ENCODE peak calls at places on chromosomes 13 and 19, in eight cellular contexts. One of them, this sample, is unnamed.

GRCh38 chr19:47351545-47351944 is 2.4 kb downstream of the DHX34 start:
- DNase-seq in HS-5: no peak
- DNase-seq in iris pigment epithelial cell: peak
- DNase-seq in activated CD4-positive, alpha-beta memory T cell treated with anti-CD3 and anti-CD28 coated beads for 36 hours: no peak
- DNase-seq in stimulated activated CD8-positive, alpha-beta memory T cell treated with anti-CD3 and anti-CD28 coated beads, Interleukin-4, amount 100 ng/mL, for 24 hours: no peak
- DNase-seq in left ventricle myocardium inferior: no peak
- DNase-seq in breast epithelium: no peak
- DNase-seq in bronchial epithelial cell: peak
- DNase-seq in this sample: no peak

GRCh38 chr19:41657157-41657556 is 30.3 kb upstream of the CEACAM4 start:
- DNase-seq in HS-5: no peak
- DNase-seq in stimulated activated CD8-positive, alpha-beta memory T cell treated with anti-CD3 and anti-CD28 coated beads, Interleukin-4, amount 100 ng/mL, for 24 hours: no peak
- DNase-seq in bronchial epithelial cell: no peak
- DNase-seq in iris pigment epithelial cell: no peak
- DNase-seq in breast epithelium: no peak
- DNase-seq in activated CD4-positive, alpha-beta memory T cell treated with anti-CD3 and anti-CD28 coated beads for 36 hours: no peak
- DNase-seq in left ventricle myocardium inferior: no peak
- DNase-seq in this sample: no peak

GRCh38 chr13:101869553-101869952 is 417.1 kb downstream of the ITGBL1 start:
- DNase-seq in stimulated activated CD8-positive, alpha-beta memory T cell treated with anti-CD3 and anti-CD28 coated beads, Interleukin-4, amount 100 ng/mL, for 24 hours: no peak
- DNase-seq in breast epithelium: no peak
- DNase-seq in left ventricle myocardium inferior: no peak
- DNase-seq in activated CD4-positive, alpha-beta memory T cell treated with anti-CD3 and anti-CD28 coated beads for 36 hours: no peak
- DNase-seq in HS-5: no peak
- DNase-seq in bronchial epithelial cell: no peak
- DNase-seq in iris pigment epithelial cell: peak
- DNase-seq in this sample: no peak

GRCh38 chr13:59435024-59435423 is 728.7 kb downstream of the DIAPH3 start:
- DNase-seq in breast epithelium: no peak
- DNase-seq in bronchial epithelial cell: no peak
- DNase-seq in left ventricle myocardium inferior: no peak
- DNase-seq in HS-5: no peak
- DNase-seq in activated CD4-positive, alpha-beta memory T cell treated with anti-CD3 and anti-CD28 coated beads for 36 hours: no peak
- DNase-seq in iris pigment epithelial cell: no peak
- DNase-seq in stimulated activated CD8-positive, alpha-beta memory T cell treated with anti-CD3 and anti-CD28 coated beads, Interleukin-4, amount 100 ng/mL, for 24 hours: no peak
- DNase-seq in this sample: no peak

GRCh38 chr19:5665781-5666513 is 14.4 kb downstream of the MICOS13 start:
- DNase-seq in left ventricle myocardium inferior: no peak
- DNase-seq in iris pigment epithelial cell: peak
- DNase-seq in breast epithelium: no peak
- DNase-seq in bronchial epithelial cell: peak
- DNase-seq in HS-5: no peak
- DNase-seq in activated CD4-positive, alpha-beta memory T cell treated with anti-CD3 and anti-CD28 coated beads for 36 hours: no peak
- DNase-seq in stimulated activated CD8-positive, alpha-beta memory T cell treated with anti-CD3 and anti-CD28 coated beads, Interleukin-4, amount 100 ng/mL, for 24 hours: no peak
- DNase-seq in this sample: no peak

GRCh38 chr19:52963229-52963760 is 614 bp upstream of the ZNF816 start:
- DNase-seq in iris pigment epithelial cell: no peak
- DNase-seq in activated CD4-positive, alpha-beta memory T cell treated with anti-CD3 and anti-CD28 coated beads for 36 hours: peak
- DNase-seq in left ventricle myocardium inferior: peak
- DNase-seq in breast epithelium: no peak
- DNase-seq in bronchial epithelial cell: no peak
- DNase-seq in HS-5: no peak
- DNase-seq in stimulated activated CD8-positive, alpha-beta memory T cell treated with anti-CD3 and anti-CD28 coated beads, Interleukin-4, amount 100 ng/mL, for 24 hours: no peak
- DNase-seq in this sample: peak

GRCh38 chr19:9857920-9858746 is 23.0 kb downstream of the PIN1 start:
- DNase-seq in HS-5: no peak
- DNase-seq in bronchial epithelial cell: peak
- DNase-seq in activated CD4-positive, alpha-beta memory T cell treated with anti-CD3 and anti-CD28 coated beads for 36 hours: peak
- DNase-seq in left ventricle myocardium inferior: no peak
- DNase-seq in iris pigment epithelial cell: no peak
- DNase-seq in breast epithelium: no peak
- DNase-seq in stimulated activated CD8-positive, alpha-beta memory T cell treated with anti-CD3 and anti-CD28 coated beads, Interleukin-4, amount 100 ng/mL, for 24 hours: no peak
- DNase-seq in this sample: no peak

GRCh38 chr19:7902796-7903243 is 857 bp upstream of the MAP2K7 start:
- DNase-seq in HS-5: no peak
- DNase-seq in bronchial epithelial cell: peak
- DNase-seq in left ventricle myocardium inferior: no peak
- DNase-seq in activated CD4-positive, alpha-beta memory T cell treated with anti-CD3 and anti-CD28 coated beads for 36 hours: peak
- DNase-seq in stimulated activated CD8-positive, alpha-beta memory T cell treated with anti-CD3 and anti-CD28 coated beads, Interleukin-4, amount 100 ng/mL, for 24 hours: no peak
- DNase-seq in iris pigment epithelial cell: no peak
- DNase-seq in breast epithelium: no peak
- DNase-seq in this sample: no peak

GRCh38 chr19:10882108-10882457 is 10.7 kb downstream of the CARM1 start:
- DNase-seq in breast epithelium: no peak
- DNase-seq in bronchial epithelial cell: no peak
- DNase-seq in activated CD4-positive, alpha-beta memory T cell treated with anti-CD3 and anti-CD28 coated beads for 36 hours: no peak
- DNase-seq in iris pigment epithelial cell: no peak
- DNase-seq in left ventricle myocardium inferior: peak
- DNase-seq in HS-5: no peak
- DNase-seq in stimulated activated CD8-positive, alpha-beta memory T cell treated with anti-CD3 and anti-CD28 coated beads, Interleukin-4, amount 100 ng/mL, for 24 hours: no peak
- DNase-seq in this sample: peak

GRCh38 chr13:32205426-32206096 is 109.6 kb downstream of the ZAR1L start:
- DNase-seq in stimulated activated CD8-positive, alpha-beta memory T cell treated with anti-CD3 and anti-CD28 coated beads, Interleukin-4, amount 100 ng/mL, for 24 hours: no peak
- DNase-seq in breast epithelium: no peak
- DNase-seq in HS-5: no peak
- DNase-seq in bronchial epithelial cell: no peak
- DNase-seq in activated CD4-positive, alpha-beta memory T cell treated with anti-CD3 and anti-CD28 coated beads for 36 hours: no peak
- DNase-seq in iris pigment epithelial cell: peak
- DNase-seq in left ventricle myocardium inferior: no peak
- DNase-seq in this sample: no peak

GRCh38 chr19:48935864-48936263 is 2.4 kb downstream of the DHDH start:
- DNase-seq in stimulated activated CD8-positive, alpha-beta memory T cell treated with anti-CD3 and anti-CD28 coated beads, Interleukin-4, amount 100 ng/mL, for 24 hours: no peak
- DNase-seq in bronchial epithelial cell: no peak
- DNase-seq in left ventricle myocardium inferior: no peak
- DNase-seq in iris pigment epithelial cell: no peak
- DNase-seq in breast epithelium: no peak
- DNase-seq in activated CD4-positive, alpha-beta memory T cell treated with anti-CD3 and anti-CD28 coated beads for 36 hours: no peak
- DNase-seq in HS-5: no peak
- DNase-seq in this sample: no peak

GRCh38 chr19:8592231-8593009 is 15.2 kb upstream of the MYO1F start:
- DNase-seq in breast epithelium: peak
- DNase-seq in stimulated activated CD8-positive, alpha-beta memory T cell treated with anti-CD3 and anti-CD28 coated beads, Interleukin-4, amount 100 ng/mL, for 24 hours: peak
- DNase-seq in iris pigment epithelial cell: peak
- DNase-seq in bronchial epithelial cell: no peak
- DNase-seq in activated CD4-positive, alpha-beta memory T cell treated with anti-CD3 and anti-CD28 coated beads for 36 hours: peak
- DNase-seq in left ventricle myocardium inferior: peak
- DNase-seq in HS-5: no peak
- DNase-seq in this sample: peak

GRCh38 chr13:108915095-108915633 is 285.8 kb downstream of the MYO16 start:
- DNase-seq in breast epithelium: no peak
- DNase-seq in HS-5: no peak
- DNase-seq in left ventricle myocardium inferior: no peak
- DNase-seq in stimulated activated CD8-positive, alpha-beta memory T cell treated with anti-CD3 and anti-CD28 coated beads, Interleukin-4, amount 100 ng/mL, for 24 hours: no peak
- DNase-seq in bronchial epithelial cell: peak
- DNase-seq in iris pigment epithelial cell: peak
- DNase-seq in activated CD4-positive, alpha-beta memory T cell treated with anti-CD3 and anti-CD28 coated beads for 36 hours: no peak
- DNase-seq in this sample: no peak

GRCh38 chr19:1829958-1830357 is 17.9 kb upstream of the ATP8B3 start:
- DNase-seq in iris pigment epithelial cell: no peak
- DNase-seq in stimulated activated CD8-positive, alpha-beta memory T cell treated with anti-CD3 and anti-CD28 coated beads, Interleukin-4, amount 100 ng/mL, for 24 hours: no peak
- DNase-seq in HS-5: no peak
- DNase-seq in bronchial epithelial cell: no peak
- DNase-seq in breast epithelium: no peak
- DNase-seq in activated CD4-positive, alpha-beta memory T cell treated with anti-CD3 and anti-CD28 coated beads for 36 hours: no peak
- DNase-seq in left ventricle myocardium inferior: no peak
- DNase-seq in this sample: no peak

GRCh38 chr13:78978381-78978998 is 319.5 kb upstream of the OBI1 start:
- DNase-seq in stimulated activated CD8-positive, alpha-beta memory T cell treated with anti-CD3 and anti-CD28 coated beads, Interleukin-4, amount 100 ng/mL, for 24 hours: no peak
- DNase-seq in activated CD4-positive, alpha-beta memory T cell treated with anti-CD3 and anti-CD28 coated beads for 36 hours: no peak
- DNase-seq in left ventricle myocardium inferior: no peak
- DNase-seq in iris pigment epithelial cell: peak
- DNase-seq in HS-5: peak
- DNase-seq in breast epithelium: no peak
- DNase-seq in bronchial epithelial cell: peak
- DNase-seq in this sample: no peak

GRCh38 chr19:4636151-4636717 is 3.1 kb upstream of the TNFAIP8L1 start:
- DNase-seq in stimulated activated CD8-positive, alpha-beta memory T cell treated with anti-CD3 and anti-CD28 coated beads, Interleukin-4, amount 100 ng/mL, for 24 hours: peak
- DNase-seq in activated CD4-positive, alpha-beta memory T cell treated with anti-CD3 and anti-CD28 coated beads for 36 hours: peak
- DNase-seq in HS-5: no peak
- DNase-seq in iris pigment epithelial cell: peak
- DNase-seq in breast epithelium: peak
- DNase-seq in bronchial epithelial cell: no peak
- DNase-seq in left ventricle myocardium inferior: peak
- DNase-seq in this sample: peak

GRCh38 chr19:801861-802496 is 4.7 kb downstream of the PTBP1 start:
- DNase-seq in activated CD4-positive, alpha-beta memory T cell treated with anti-CD3 and anti-CD28 coated beads for 36 hours: no peak
- DNase-seq in breast epithelium: peak
- DNase-seq in left ventricle myocardium inferior: no peak
- DNase-seq in stimulated activated CD8-positive, alpha-beta memory T cell treated with anti-CD3 and anti-CD28 coated beads, Interleukin-4, amount 100 ng/mL, for 24 hours: no peak
- DNase-seq in HS-5: no peak
- DNase-seq in iris pigment epithelial cell: peak
- DNase-seq in bronchial epithelial cell: no peak
- DNase-seq in this sample: peak

GRCh38 chr13:26965976-26966375 is 205.4 kb upstream of the GPR12 start:
- DNase-seq in bronchial epithelial cell: no peak
- DNase-seq in iris pigment epithelial cell: peak
- DNase-seq in stimulated activated CD8-positive, alpha-beta memory T cell treated with anti-CD3 and anti-CD28 coated beads, Interleukin-4, amount 100 ng/mL, for 24 hours: no peak
- DNase-seq in HS-5: no peak
- DNase-seq in left ventricle myocardium inferior: peak
- DNase-seq in activated CD4-positive, alpha-beta memory T cell treated with anti-CD3 and anti-CD28 coated beads for 36 hours: no peak
- DNase-seq in breast epithelium: no peak
- DNase-seq in this sample: peak

GRCh38 chr19:32450217-32450616 is 44.6 kb downstream of the DPY19L3 start:
- DNase-seq in left ventricle myocardium inferior: no peak
- DNase-seq in bronchial epithelial cell: no peak
- DNase-seq in breast epithelium: no peak
- DNase-seq in HS-5: no peak
- DNase-seq in iris pigment epithelial cell: peak
- DNase-seq in activated CD4-positive, alpha-beta memory T cell treated with anti-CD3 and anti-CD28 coated beads for 36 hours: no peak
- DNase-seq in stimulated activated CD8-positive, alpha-beta memory T cell treated with anti-CD3 and anti-CD28 coated beads, Interleukin-4, amount 100 ng/mL, for 24 hours: no peak
- DNase-seq in this sample: no peak

GRCh38 chr19:42596391-42597071 is 1.8 kb upstream of the CEACAM8 start:
- DNase-seq in left ventricle myocardium inferior: no peak
- DNase-seq in activated CD4-positive, alpha-beta memory T cell treated with anti-CD3 and anti-CD28 coated beads for 36 hours: peak
- DNase-seq in iris pigment epithelial cell: peak
- DNase-seq in HS-5: no peak
- DNase-seq in breast epithelium: no peak
- DNase-seq in stimulated activated CD8-positive, alpha-beta memory T cell treated with anti-CD3 and anti-CD28 coated beads, Interleukin-4, amount 100 ng/mL, for 24 hours: no peak
- DNase-seq in bronchial epithelial cell: peak
- DNase-seq in this sample: peak

GRCh38 chr19:58346961-58347929 is 6.0 kb downstream of the A1BG start:
- DNase-seq in breast epithelium: peak
- DNase-seq in activated CD4-positive, alpha-beta memory T cell treated with anti-CD3 and anti-CD28 coated beads for 36 hours: peak
- DNase-seq in bronchial epithelial cell: no peak
- DNase-seq in iris pigment epithelial cell: peak
- DNase-seq in left ventricle myocardium inferior: peak
- DNase-seq in stimulated activated CD8-positive, alpha-beta memory T cell treated with anti-CD3 and anti-CD28 coated beads, Interleukin-4, amount 100 ng/mL, for 24 hours: peak
- DNase-seq in HS-5: no peak
- DNase-seq in this sample: peak

GRCh38 chr19:32708457-32708856 is 11.1 kb upstream of the TDRD12 start:
- DNase-seq in iris pigment epithelial cell: no peak
- DNase-seq in bronchial epithelial cell: no peak
- DNase-seq in HS-5: no peak
- DNase-seq in activated CD4-positive, alpha-beta memory T cell treated with anti-CD3 and anti-CD28 coated beads for 36 hours: peak
- DNase-seq in breast epithelium: no peak
- DNase-seq in left ventricle myocardium inferior: no peak
- DNase-seq in stimulated activated CD8-positive, alpha-beta memory T cell treated with anti-CD3 and anti-CD28 coated beads, Interleukin-4, amount 100 ng/mL, for 24 hours: no peak
- DNase-seq in this sample: no peak

GRCh38 chr19:3336680-3337523 is 29.5 kb upstream of the NFIC start:
- DNase-seq in breast epithelium: peak
- DNase-seq in activated CD4-positive, alpha-beta memory T cell treated with anti-CD3 and anti-CD28 coated beads for 36 hours: no peak
- DNase-seq in left ventricle myocardium inferior: peak
- DNase-seq in HS-5: no peak
- DNase-seq in bronchial epithelial cell: peak
- DNase-seq in stimulated activated CD8-positive, alpha-beta memory T cell treated with anti-CD3 and anti-CD28 coated beads, Interleukin-4, amount 100 ng/mL, for 24 hours: no peak
- DNase-seq in iris pigment epithelial cell: peak
- DNase-seq in this sample: peak

GRCh38 chr13:64127856-64128255 is 2712.2 kb upstream of the PCDH20 start:
- DNase-seq in iris pigment epithelial cell: no peak
- DNase-seq in HS-5: no peak
- DNase-seq in activated CD4-positive, alpha-beta memory T cell treated with anti-CD3 and anti-CD28 coated beads for 36 hours: no peak
- DNase-seq in breast epithelium: no peak
- DNase-seq in bronchial epithelial cell: no peak
- DNase-seq in left ventricle myocardium inferior: no peak
- DNase-seq in stimulated activated CD8-positive, alpha-beta memory T cell treated with anti-CD3 and anti-CD28 coated beads, Interleukin-4, amount 100 ng/mL, for 24 hours: no peak
- DNase-seq in this sample: no peak

GRCh38 chr19:51808333-51808986 is 13.5 kb downstream of the FPR3 start:
- DNase-seq in HS-5: peak
- DNase-seq in breast epithelium: no peak
- DNase-seq in left ventricle myocardium inferior: no peak
- DNase-seq in bronchial epithelial cell: peak
- DNase-seq in activated CD4-positive, alpha-beta memory T cell treated with anti-CD3 and anti-CD28 coated beads for 36 hours: no peak
- DNase-seq in stimulated activated CD8-positive, alpha-beta memory T cell treated with anti-CD3 and anti-CD28 coated beads, Interleukin-4, amount 100 ng/mL, for 24 hours: no peak
- DNase-seq in iris pigment epithelial cell: peak
- DNase-seq in this sample: no peak

GRCh38 chr13:23956106-23956505 is 58.8 kb upstream of the C1QTNF9B start:
- DNase-seq in activated CD4-positive, alpha-beta memory T cell treated with anti-CD3 and anti-CD28 coated beads for 36 hours: peak
- DNase-seq in bronchial epithelial cell: peak
- DNase-seq in iris pigment epithelial cell: peak
- DNase-seq in stimulated activated CD8-positive, alpha-beta memory T cell treated with anti-CD3 and anti-CD28 coated beads, Interleukin-4, amount 100 ng/mL, for 24 hours: no peak
- DNase-seq in breast epithelium: no peak
- DNase-seq in HS-5: no peak
- DNase-seq in left ventricle myocardium inferior: no peak
- DNase-seq in this sample: no peak

GRCh38 chr13:30738526-30738925 is 3.2 kb downstream of the ALOX5AP start:
- DNase-seq in activated CD4-positive, alpha-beta memory T cell treated with anti-CD3 and anti-CD28 coated beads for 36 hours: no peak
- DNase-seq in breast epithelium: no peak
- DNase-seq in iris pigment epithelial cell: no peak
- DNase-seq in stimulated activated CD8-positive, alpha-beta memory T cell treated with anti-CD3 and anti-CD28 coated beads, Interleukin-4, amount 100 ng/mL, for 24 hours: no peak
- DNase-seq in bronchial epithelial cell: no peak
- DNase-seq in HS-5: no peak
- DNase-seq in left ventricle myocardium inferior: no peak
- DNase-seq in this sample: no peak

GRCh38 chr19:2049741-2050348 is 1.2 kb downstream of the MKNK2 start:
- DNase-seq in iris pigment epithelial cell: peak
- DNase-seq in stimulated activated CD8-positive, alpha-beta memory T cell treated with anti-CD3 and anti-CD28 coated beads, Interleukin-4, amount 100 ng/mL, for 24 hours: peak
- DNase-seq in HS-5: no peak
- DNase-seq in breast epithelium: peak
- DNase-seq in bronchial epithelial cell: peak
- DNase-seq in activated CD4-positive, alpha-beta memory T cell treated with anti-CD3 and anti-CD28 coated beads for 36 hours: peak
- DNase-seq in left ventricle myocardium inferior: peak
- DNase-seq in this sample: peak